ENCODE peak calls at places on chromosomes 6 and 20, in nine cellular contexts. M is activated CD4-positive, alpha-beta T cell treated with anti-CD3 and anti-CD28 coated beads, Interleukin-2, amount 50 U/mL, for 48 hours; O is substantia nigra; R is stimulated activated CD8-positive, alpha-beta memory T cell treated with anti-CD3 and anti-CD28 coated beads, Interleukin-4, amount 100 ng/mL, for 4 hours; J is endodermal cell; V is mucosa of gallbladder; N is ELR; H is occipital lobe; G is RKO. I is an unnamed sample.

GRCh38 chr6:56752009-56752408 is 109.3 kb upstream of the DST start:
- DNase-seq in M (no peak), O (no peak), R (no peak), J (peak), V (no peak), N (peak), H (no peak), G (peak), I (no peak)

GRCh38 chr6:52233975-52234823 is 10.1 kb downstream of the IL17F start:
- DNase-seq in M (peak), O (no peak), R (no peak), J (peak), V (peak), N (peak), H (no peak), G (peak), I (peak)

GRCh38 chr6:11675610-11676009 is 103.0 kb downstream of the ADTRP start:
- DNase-seq in M (no peak), O (no peak), R (no peak), J (no peak), V (no peak), N (no peak), H (no peak), G (peak), I (no peak)

GRCh38 chr20:38633577-38634093 is 32.0 kb downstream of the ARHGAP40 start:
- DNase-seq in M (peak), O (no peak), R (peak), J (peak), V (peak), N (peak), H (peak), G (peak), I (peak)

GRCh38 chr6:157760589-157761330 is 62.3 kb upstream of the SNX9 start:
- DNase-seq in M (no peak), O (no peak), R (no peak), J (peak), V (no peak), N (peak), H (no peak), G (peak), I (no peak)

GRCh38 chr6:36120539-36120938 is 9.8 kb upstream of the MAPK13 start:
- DNase-seq in M (peak), O (no peak), R (peak), J (no peak), V (no peak), N (no peak), H (no peak), G (no peak), I (peak)

GRCh38 chr6:87742106-87742505 is 40.1 kb upstream of the AKIRIN2 start:
- DNase-seq in M (peak), O (no peak), R (no peak), J (no peak), V (peak), N (peak), H (no peak), G (peak), I (no peak)

GRCh38 chr20:33684533-33685327 is 1.5 kb downstream of the E2F1 start:
- DNase-seq in M (no peak), O (no peak), R (no peak), J (peak), V (no peak), N (peak), H (no peak), G (no peak), I (peak)

GRCh38 chr20:62405108-62405980 is 1.7 kb downstream of the CABLES2 start:
- DNase-seq in M (no peak), O (no peak), R (no peak), J (peak), V (no peak), N (peak), H (no peak), G (peak), I (no peak)

GRCh38 chr20:5002077-5002413 is 735 bp upstream of the SLC23A2 start:
- DNase-seq in M (peak), O (no peak), R (no peak), J (peak), V (no peak), N (no peak), H (no peak), G (no peak), I (no peak)

GRCh38 chr6:116323863-116324262 is 44.1 kb upstream of the TSPYL1 start:
- DNase-seq in M (no peak), O (no peak), R (no peak), J (peak), V (no peak), N (no peak), H (no peak), G (no peak), I (no peak)